ENCODE peak calls at places on chromosomes 13 and 19, in nine cellular contexts. X, Y, A, B, W, F, H, E and M are unnamed samples.
A peak's percentile ranks its signal among the peaks of the same experiment; 100 is the strongest.

GRCh38 chr13:68380041-68380973 is 1150.2 kb upstream of the PCDH9 start:
- DNase-seq in W (no peak), B (no peak), E (no peak), Y (no peak), X (no peak), F (no peak), H (no peak), A (no peak), M (no peak)

GRCh38 chr13:59946924-59947323 is 216.8 kb downstream of the DIAPH3 start:
- DNase-seq in H (no peak), E (no peak), A (no peak), F (no peak), W (no peak), X (no peak), Y (no peak), B (no peak), M (no peak)

GRCh38 chr13:51148223-51148951 is 37.3 kb upstream of the C13orf42 start:
- DNase-seq in B (no peak), W (no peak), H (no peak), A (peak; percentile 13), E (no peak), F (no peak), Y (no peak), X (no peak), M (peak; percentile 30)

GRCh38 chr13:111243981-111244380 is 76.5 kb upstream of the TEX29 start:
- DNase-seq in H (no peak), B (no peak), F (no peak), Y (no peak), E (no peak), W (no peak), X (no peak), A (no peak), M (no peak)

GRCh38 chr19:46616631-46617322 is 8.1 kb downstream of the PTGIR start:
- DNase-seq in Y (no peak), A (peak; percentile 73), H (peak; percentile 54), X (peak; percentile 79), E (peak; percentile 44), F (peak; percentile 25), W (no peak), B (peak; percentile 86), M (peak; percentile 50)

GRCh38 chr19:7981661-7982060 is 23.8 kb downstream of the ELAVL1 start:
- DNase-seq in F (no peak), E (no peak), B (no peak), X (no peak), H (no peak), A (no peak), Y (no peak), W (no peak), M (no peak)

GRCh38 chr13:86038490-86038889 is 239.3 kb upstream of the SLITRK6 start:
- DNase-seq in E (no peak), A (no peak), H (no peak), B (no peak), W (no peak), X (no peak), F (no peak), Y (no peak), M (no peak)

GRCh38 chr13:86856996-86857395 is 814.2 kb upstream of the SLITRK5 start:
- DNase-seq in X (no peak), H (no peak), A (no peak), E (no peak), Y (no peak), W (no peak), B (no peak), F (no peak), M (no peak)